ENCODE peak calls at places on chromosome 13, in six cellular contexts. E is psoas muscle; W is effector memory CD4-positive, alpha-beta T cell; Y is HFF-Myc; J is mammary epithelial cell; G is heart right ventricle. Q is an unnamed sample.

GRCh38 chr13:112839347-112840105 is 129.5 kb upstream of the MCF2L start:
- DNase-seq in E (no peak), W (no peak), G (no peak), J (no peak), Y (no peak), Q (no peak)

GRCh38 chr13:38888309-38888708 is 102.3 kb downstream of the STOML3 start:
- DNase-seq in J (peak), Y (peak), W (no peak), E (no peak), G (no peak), Q (no peak)

GRCh38 chr13:64075543-64076271 is 2660.1 kb upstream of the PCDH20 start:
- DNase-seq in Y (no peak), G (no peak), W (no peak), J (no peak), E (no peak), Q (no peak)

GRCh38 chr13:113034451-113035208 is 65.6 kb downstream of the MCF2L start:
- DNase-seq in E (peak), Y (peak), G (peak), W (no peak), J (peak), Q (no peak)

GRCh38 chr13:87052731-87053130 is 618.4 kb upstream of the SLITRK5 start:
- DNase-seq in J (peak), W (no peak), Y (no peak), E (no peak), G (no peak), Q (no peak)

GRCh38 chr13:24911135-24911524 is 147.2 kb downstream of the RNF17 start:
- DNase-seq in E (no peak), G (no peak), J (peak), Y (peak), W (no peak), Q (no peak)

GRCh38 chr13:50798923-50799322 is 44.6 kb downstream of the DLEU7 start:
- DNase-seq in J (peak), W (no peak), E (no peak), Y (peak), G (no peak), Q (no peak)

GRCh38 chr13:77516342-77516789 is 19.1 kb upstream of the SCEL start:
- DNase-seq in Y (no peak), G (no peak), E (no peak), W (no peak), J (peak), Q (no peak)

GRCh38 chr13:106619688-106620555 is 52.0 kb upstream of the ARGLU1 start:
- DNase-seq in G (peak), J (peak), Y (peak), W (no peak), E (no peak), Q (no peak)

DNA sequence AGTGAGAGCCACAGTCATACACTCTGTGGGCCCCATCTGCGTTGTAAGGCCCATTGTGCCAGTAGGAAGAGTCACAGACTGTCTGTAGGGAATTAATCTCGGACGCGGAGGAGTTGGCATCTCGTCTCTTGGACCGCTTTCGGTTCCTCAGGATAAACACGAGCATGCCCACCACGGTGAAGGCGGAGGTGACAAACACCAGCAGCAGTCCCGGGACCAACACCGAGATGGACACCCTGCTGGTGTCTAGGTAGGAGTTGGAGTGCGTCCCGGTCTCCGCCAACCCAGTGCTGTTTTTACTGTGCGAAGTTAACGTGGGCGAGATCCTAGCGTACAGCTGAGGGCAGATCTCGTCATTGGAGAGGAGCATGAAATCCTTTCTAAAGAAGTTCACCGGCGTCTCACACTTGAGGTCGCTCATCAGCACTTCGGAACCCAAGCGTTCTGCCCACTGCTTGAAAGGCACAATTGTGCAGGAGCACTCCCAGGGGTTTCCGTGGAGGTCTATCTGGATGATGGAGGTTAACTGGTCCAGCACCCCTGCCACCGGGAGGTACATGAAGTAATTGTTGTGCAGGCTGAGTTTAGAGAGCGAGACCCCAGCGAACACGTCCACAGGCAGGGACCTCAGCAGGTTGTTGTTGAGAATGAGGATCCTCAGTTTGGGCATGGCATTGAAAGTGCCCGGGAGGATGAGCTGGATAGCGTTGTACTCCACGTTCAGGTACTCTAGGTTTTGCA is 2.7 kb downstream of the SLITRK1 start:
- DNase-seq in G (no peak), W (no peak), J (peak), Y (no peak), E (no peak), Q (no peak)
- H3K4me3 ChIP-seq in G (no peak), W (no peak), J (peak), Y (no peak), E (no peak), Q (peak)

DNA sequence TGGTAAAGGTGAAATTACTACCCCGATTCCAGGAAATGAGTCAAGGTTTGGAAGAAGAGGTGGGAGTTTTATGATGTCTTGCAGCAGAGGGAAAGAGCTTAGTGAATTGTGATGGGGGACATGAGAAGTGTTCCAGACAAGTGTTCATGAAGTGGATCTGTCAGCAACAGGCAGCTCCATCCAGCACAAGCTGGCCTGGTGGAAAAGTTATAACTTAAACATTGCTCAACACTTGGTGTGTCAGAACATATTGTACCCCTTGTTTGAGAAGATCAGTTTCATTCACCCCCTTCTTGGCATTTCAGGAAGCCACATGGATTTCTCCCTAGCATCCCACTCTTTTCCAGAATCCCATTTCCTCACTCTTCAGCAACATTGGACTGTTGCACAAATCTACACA is 222.0 kb downstream of the B3GLCT start:
- DNase-seq in Y (no peak), G (no peak), E (no peak), J (no peak), W (no peak), Q (no peak)
- H3K4me3 ChIP-seq in Y (no peak), G (no peak), E (no peak), J (no peak), W (no peak), Q (no peak)

DNA sequence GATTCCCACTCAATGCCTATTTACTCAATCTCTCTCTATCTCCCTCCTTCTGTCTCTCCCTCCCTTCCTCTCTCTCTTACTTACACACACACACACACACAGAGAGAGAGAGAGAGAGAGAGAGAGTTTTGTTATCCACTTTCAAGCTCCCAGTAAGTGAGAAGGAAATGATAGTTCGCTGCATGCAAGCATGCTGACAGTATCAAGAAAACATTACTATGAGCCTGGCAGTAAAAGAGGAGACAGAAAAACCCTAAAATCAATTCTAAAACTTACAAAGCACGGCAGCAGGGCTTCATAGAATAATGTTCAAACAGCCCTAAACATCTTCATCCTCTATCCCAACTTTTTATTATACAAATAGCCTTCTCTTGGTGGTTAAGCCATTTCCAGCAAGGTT is 171.9 kb downstream of the FOXO1 start:
- DNase-seq in G (no peak), J (no peak), Y (no peak), W (no peak), E (no peak), Q (no peak)
- H3K4me3 ChIP-seq in G (no peak), J (no peak), Y (no peak), W (peak), E (no peak), Q (no peak)

GRCh38 chr13:20831254-20831653 is 57.5 kb upstream of the EEF1AKMT1 start:
- DNase-seq in J (no peak), G (no peak), E (no peak), W (no peak), Y (no peak), Q (no peak)
- H3K4me3 ChIP-seq in J (no peak), G (peak), E (peak), W (no peak), Y (no peak), Q (no peak)

DNA sequence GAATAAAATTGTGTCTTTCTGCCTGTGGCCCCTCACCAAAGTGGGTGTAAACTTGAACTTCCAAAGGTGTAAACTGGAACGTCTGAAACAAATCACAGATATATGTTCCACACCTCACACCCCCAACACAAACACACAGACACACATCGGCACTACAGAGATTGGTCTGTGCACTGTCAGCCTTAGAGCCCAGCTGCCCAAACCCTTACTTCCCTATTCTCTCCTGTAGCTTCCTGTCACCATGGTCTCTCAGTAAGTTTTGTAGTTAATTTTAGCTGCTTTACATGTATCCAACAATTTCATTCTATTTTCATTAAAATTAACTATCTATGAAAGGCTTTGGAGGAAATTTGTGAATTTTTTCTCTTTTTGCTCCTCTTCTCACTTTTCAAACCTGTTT is 5.4 kb downstream of the TM9SF2 start:
- DNase-seq in Y (no peak), W (no peak), J (no peak), G (no peak), E (no peak), Q (no peak)
- H3K4me3 ChIP-seq in Y (no peak), W (no peak), J (no peak), G (no peak), E (peak), Q (no peak)

DNA sequence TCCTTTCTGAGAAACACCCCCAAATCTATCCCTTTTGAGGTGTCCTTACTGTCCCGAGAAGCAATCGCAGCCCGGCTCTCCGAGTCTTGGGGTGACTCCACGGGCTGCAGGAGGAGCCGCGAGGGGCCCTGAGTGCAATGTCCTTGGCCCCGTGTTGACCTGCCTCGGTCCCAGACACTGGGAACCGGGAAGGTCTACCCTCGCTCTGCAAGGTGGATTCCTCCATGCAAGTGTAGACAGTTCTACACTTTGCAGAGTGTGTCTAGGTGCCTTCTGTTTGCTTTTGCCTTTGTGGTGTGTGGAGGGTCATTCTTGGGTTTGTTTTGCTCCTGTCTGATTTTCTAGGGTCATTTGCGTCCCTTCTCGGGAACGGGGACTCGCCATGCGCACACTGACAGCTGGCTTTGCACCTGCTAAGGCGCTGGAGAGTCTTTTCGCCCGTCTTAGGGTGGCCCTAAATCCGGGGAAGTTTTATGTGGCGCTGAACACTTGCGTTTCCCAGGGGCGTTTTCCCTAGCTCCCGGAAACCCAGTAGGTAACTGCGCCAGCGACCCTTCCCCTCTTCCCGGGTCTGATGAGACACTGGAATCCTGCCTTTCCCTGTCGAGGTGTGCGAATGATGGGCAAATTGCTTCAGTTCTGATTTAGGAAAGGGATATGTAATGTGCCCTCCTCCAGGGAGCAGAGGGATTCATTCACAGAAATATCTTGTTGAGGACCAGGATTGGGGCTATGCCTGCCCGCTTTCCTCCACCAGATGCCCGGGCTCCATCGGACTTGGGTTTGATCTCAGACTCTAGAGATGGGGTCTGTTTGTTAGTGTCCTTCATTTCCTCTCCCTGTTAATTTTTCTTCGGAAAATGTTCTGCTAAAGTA is 755 bp downstream of the SERTM1 start:
- DNase-seq in E (no peak), G (no peak), Y (no peak), W (no peak), J (no peak), Q (no peak)
- H3K4me3 ChIP-seq in E (peak), G (peak), Y (peak), W (no peak), J (no peak), Q (no peak)

GRCh38 chr13:21074601-21075302 is 13.4 kb upstream of the LATS2 start:
- DNase-seq in J (no peak), Y (no peak), W (no peak), E (no peak), G (peak), Q (no peak)
- H3K4me3 ChIP-seq in J (no peak), Y (no peak), W (peak), E (peak), G (peak), Q (no peak)

GRCh38 chr13:114334305-114335053 is 20.2 kb downstream of the CHAMP1 start:
- DNase-seq in G (no peak), W (no peak), E (no peak), Y (no peak), J (no peak), Q (no peak)
- H3K4me3 ChIP-seq in G (no peak), W (peak), E (no peak), Y (no peak), J (no peak), Q (no peak)

DNA sequence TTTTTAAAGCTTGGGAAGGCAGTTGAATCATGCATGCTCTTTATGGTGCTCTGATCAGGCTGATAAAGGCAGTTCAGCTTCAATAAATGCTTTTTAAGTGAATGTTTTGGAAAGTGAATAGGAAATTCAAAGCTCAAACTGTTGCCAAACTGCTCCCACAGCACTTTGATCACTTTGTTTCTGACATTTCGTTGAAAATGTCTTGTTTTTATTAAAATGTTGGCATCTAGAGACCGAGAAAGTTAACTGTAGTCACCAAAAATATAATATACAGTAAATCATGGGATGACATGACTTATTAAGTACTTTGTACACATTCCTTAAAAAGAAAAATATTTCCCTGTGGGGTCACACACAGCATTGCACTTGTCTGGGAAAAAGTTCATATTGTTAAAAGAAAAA is 625.7 kb upstream of the PCDH9 start:
- DNase-seq in J (no peak), W (no peak), E (no peak), G (no peak), Y (no peak), Q (no peak)
- H3K4me3 ChIP-seq in J (no peak), W (no peak), E (no peak), G (no peak), Y (no peak), Q (no peak)

Q was measured in pancreas.